ENCODE peak calls at places on chromosomes 1 and 21, in six cellular contexts. K, O, W, U, F and Q are unnamed samples.

GRCh38 chr1:56034222-56034621 is 545.1 kb downstream of the PLPP3 start:
- DNase-seq in K (no peak), O (no peak), W (no peak), U (peak), F (no peak), Q (no peak)

GRCh38 chr21:41926068-41926806 is 27.6 kb downstream of the C2CD2 start:
- DNase-seq in K (peak), O (no peak), W (no peak), U (no peak), F (no peak), Q (peak)

GRCh38 chr1:107430540-107431228 is 289.8 kb downstream of the NTNG1 start:
- DNase-seq in K (peak), O (peak), W (no peak), U (no peak), F (peak), Q (no peak)

GRCh38 chr1:180070286-180070685 is 84.4 kb upstream of the QSOX1 start:
- DNase-seq in K (no peak), O (no peak), W (no peak), U (no peak), F (no peak), Q (no peak)

GRCh38 chr1:30490554-30491053 is 232.8 kb downstream of the MATN1 start:
- DNase-seq in K (no peak), O (no peak), W (no peak), U (no peak), F (no peak), Q (no peak)

GRCh38 chr1:228011721-228012311 is 5.0 kb downstream of the WNT3A start:
- DNase-seq in K (peak), O (no peak), W (peak), U (no peak), F (no peak), Q (no peak)

GRCh38 chr1:178538192-178538916 is 25.4 kb downstream of the TEX35 start:
- DNase-seq in K (peak), O (no peak), W (no peak), U (no peak), F (no peak), Q (no peak)

GRCh38 chr1:180168786-180169640 is 14.3 kb downstream of the QSOX1 start:
- DNase-seq in K (no peak), O (peak), W (peak), U (no peak), F (peak), Q (no peak)

GRCh38 chr1:67060811-67061218 is 6.9 kb upstream of the SLC35D1 start:
- DNase-seq in K (peak), O (no peak), W (no peak), U (peak), F (no peak), Q (no peak)

GRCh38 chr21:27448960-27449359 is 482.1 kb upstream of the ADAMTS5 start:
- DNase-seq in K (no peak), O (no peak), W (no peak), U (no peak), F (no peak), Q (no peak)

GRCh38 chr1:39328722-39329121 is 124.2 kb downstream of the MACF1 start:
- DNase-seq in K (no peak), O (no peak), W (no peak), U (no peak), F (no peak), Q (no peak)
- H3K4me3 ChIP-seq in K (no peak), O (no peak), W (no peak), U (no peak), F (no peak), Q (no peak)

GRCh38 chr1:91555074-91555730 is 54.6 kb downstream of the CDC7 start:
- DNase-seq in K (no peak), O (no peak), W (no peak), U (no peak), F (no peak), Q (no peak)
- H3K4me3 ChIP-seq in K (no peak), O (no peak), W (no peak), U (no peak), F (no peak), Q (no peak)

DNA sequence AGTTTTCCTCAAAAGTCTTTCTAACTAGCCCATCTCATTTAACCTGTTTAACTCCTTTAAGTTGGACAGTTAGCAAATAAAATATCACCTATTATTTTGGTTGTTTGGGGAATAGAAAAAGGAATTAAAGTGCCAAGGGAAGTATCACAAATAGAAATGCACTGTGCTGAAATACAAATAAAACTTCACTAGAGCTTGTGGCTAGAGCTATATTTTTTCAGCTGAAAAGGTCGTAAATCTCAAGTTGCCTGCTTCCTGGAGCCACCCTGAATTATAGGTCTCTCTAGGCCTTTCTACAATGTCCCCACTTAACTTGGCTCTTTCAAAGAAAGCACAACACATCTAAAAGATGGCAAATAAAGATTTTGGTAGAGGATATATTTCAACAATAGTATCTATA is 5.0 kb upstream of the RNF2 start:
- DNase-seq in K (no peak), O (no peak), W (no peak), U (no peak), F (no peak), Q (no peak)
- H3K4me3 ChIP-seq in K (no peak), O (no peak), W (no peak), U (no peak), F (no peak), Q (no peak)

DNA sequence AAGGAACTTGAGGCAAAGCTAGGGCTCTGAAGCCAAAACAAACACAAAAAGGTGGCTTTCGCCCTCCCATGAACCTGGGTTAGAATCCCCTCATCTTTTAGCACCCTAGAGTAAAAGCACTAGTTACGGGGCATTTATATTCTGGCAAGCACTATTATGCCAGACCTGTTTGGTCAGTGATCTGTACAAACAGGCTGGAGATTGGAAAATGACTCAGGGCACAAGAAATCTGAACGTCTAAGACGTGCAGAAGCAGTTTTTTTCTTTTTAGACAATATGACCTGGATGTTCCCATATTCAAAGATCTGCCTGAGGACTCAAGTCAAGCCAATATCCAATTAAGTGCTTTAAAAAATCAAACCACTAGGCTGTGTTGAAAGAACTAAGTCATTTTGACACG is 3.0 kb downstream of the ZNF436 start:
- DNase-seq in K (peak), O (no peak), W (no peak), U (no peak), F (no peak), Q (no peak)
- H3K4me3 ChIP-seq in K (peak), O (no peak), W (no peak), U (no peak), F (peak), Q (no peak)

GRCh38 chr1:53891678-53892077 is 2.1 kb upstream of the YIPF1 start:
- DNase-seq in K (no peak), O (no peak), W (no peak), U (no peak), F (no peak), Q (no peak)

GRCh38 chr1:53891021-53891420 is 1.4 kb upstream of the YIPF1 start:
- DNase-seq in K (no peak), O (no peak), W (no peak), U (no peak), F (peak), Q (no peak)

GRCh38 chr1:53889304-53890298 is at the start of gene YIPF1:
- DNase-seq in K (peak), O (peak), W (peak), U (peak), F (peak), Q (peak)

GRCh38 chr1:53890522-53890941 is 935 bp upstream of the YIPF1 start:
- DNase-seq in K (peak), O (no peak), W (no peak), U (no peak), F (no peak), Q (no peak)

DNA sequence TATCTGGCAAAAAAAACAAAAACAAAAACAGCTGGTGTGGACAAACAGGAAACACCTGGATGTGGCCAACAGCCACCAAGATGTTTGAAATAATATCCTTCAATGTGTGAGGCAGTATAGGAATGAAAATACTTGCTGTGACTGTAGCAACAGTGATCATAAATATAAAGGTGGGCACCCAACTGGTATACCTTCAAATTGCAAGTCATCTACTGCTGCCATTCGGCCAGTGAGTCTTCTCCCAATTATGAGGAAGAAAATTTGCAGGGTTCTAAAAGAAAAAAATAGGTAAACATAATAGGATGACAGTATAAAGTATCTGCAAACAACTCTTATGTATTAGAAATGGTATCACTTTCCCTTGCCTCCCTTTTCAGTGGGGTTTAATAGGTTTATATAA is 881 bp downstream of the YIPF1 start:
- DNase-seq in K (no peak), O (no peak), W (no peak), U (no peak), F (no peak), Q (no peak)
- H3K4me3 ChIP-seq in K (peak), O (no peak), W (peak), U (peak), F (no peak), Q (no peak)

DNA sequence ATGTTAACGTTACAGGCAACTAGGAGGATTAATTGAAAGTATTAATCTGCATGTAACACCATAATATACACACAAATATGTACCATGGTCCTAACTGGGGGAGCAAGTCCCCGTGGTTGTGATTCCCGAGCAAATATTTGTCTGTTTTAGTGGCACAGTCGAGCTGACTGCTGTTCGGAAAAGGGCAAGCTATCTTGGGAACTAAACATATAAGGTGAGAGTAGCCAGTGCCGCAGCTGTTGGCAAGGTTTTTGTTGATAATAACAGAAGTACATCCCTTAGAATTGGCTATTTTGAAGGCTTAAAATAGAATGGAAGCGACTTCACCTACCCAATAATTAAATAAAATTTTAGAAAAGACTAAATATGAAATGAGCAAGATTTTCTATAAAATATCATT is 45.5 kb downstream of the UCHL5 start:
- DNase-seq in K (no peak), O (no peak), W (no peak), U (no peak), F (no peak), Q (no peak)
- H3K4me3 ChIP-seq in K (no peak), O (no peak), W (no peak), U (no peak), F (no peak), Q (no peak)